ENCODE peak calls at places on chromosomes 4 and X, in five cellular contexts. K is uterus, Y is psoas muscle, A is fibroblast of lung, J is endodermal cell. I is an unnamed sample. For H3K36me3, the result is how much of the 10 kb centered on the place peaks cover.

GRCh38 chr4:123667496-123667895 is 270.9 kb downstream of the SPRY1 start:
- DNase-seq in K (no peak), Y (no peak), A (peak), J (no peak), I (no peak)

GRCh38 chr4:181688416-181688815 is 554.8 kb upstream of the TENM3 start:
- DNase-seq in K (no peak), Y (no peak), A (peak), J (no peak), I (no peak)

GRCh38 chrX:79259073-79259689 is 108.0 kb downstream of the ITM2A start:
- DNase-seq in K (no peak), Y (no peak), A (no peak), J (no peak), I (no peak)

GRCh38 chr4:47913858-47914218 is 545 bp downstream of the NFXL1 start:
- DNase-seq in K (peak), Y (peak), A (peak), J (peak), I (peak)

GRCh38 chrX:131633285-131633917 is 89.5 kb downstream of the OR13H1 start:
- DNase-seq in K (peak), Y (no peak), A (peak), J (peak), I (peak)

GRCh38 chr4:188660796-188661195 is 521.6 kb downstream of the TRIML1 start:
- DNase-seq in K (no peak), Y (no peak), A (no peak), J (peak), I (no peak)

GRCh38 chr4:47109379-47109778 is 78.0 kb downstream of the GABRB1 start:
- DNase-seq in K (no peak), Y (no peak), A (no peak), J (no peak), I (no peak)

GRCh38 chrX:132501606-132502005 is 12.8 kb upstream of the MBNL3 start:
- DNase-seq in K (no peak), Y (no peak), A (no peak), J (no peak), I (no peak)

GRCh38 chrX:21883258-21883657 is 27.5 kb downstream of the YY2 start:
- DNase-seq in K (no peak), Y (no peak), A (no peak), J (no peak), I (peak)

GRCh38 chrX:107025538-107025937 is 25.5 kb upstream of the MORC4 start:
- DNase-seq in K (no peak), Y (no peak), A (peak), J (no peak), I (no peak)

GRCh38 chr4:138367942-138368341 is 125.8 kb upstream of the SLC7A11 start:
- DNase-seq in K (no peak), Y (no peak), A (no peak), J (no peak), I (no peak)

GRCh38 chrX:109537324-109537665 is 651 bp downstream of the NXT2 start:
- DNase-seq in K (no peak), Y (no peak), A (peak), J (no peak), I (peak)

GRCh38 chrX:48569958-48570357 is 4.3 kb upstream of the RBM3 start:
- DNase-seq in K (no peak), Y (no peak), A (peak), J (no peak), I (no peak)

GRCh38 chr4:133150643-133151300 is 1.7 kb downstream of the PCDH10 start:
- DNase-seq in K (peak), Y (no peak), A (peak), J (peak), I (no peak)

GRCh38 chrX:1554469-1555210 is 17.7 kb upstream of the P2RY8 start:
- DNase-seq in K (no peak), Y (no peak), A (no peak), J (no peak), I (peak)

GRCh38 chr4:137804906-137805511 is 272.7 kb upstream of the PCDH18 start:
- DNase-seq in K (no peak), Y (no peak), A (no peak), J (no peak), I (no peak)

GRCh38 chr4:7070729-7071511 is 3.1 kb upstream of the GRPEL1 start:
- DNase-seq in K (peak), Y (peak), A (peak), J (peak), I (peak)

GRCh38 chrX:8823698-8824097 is 22.5 kb upstream of the FAM9A start:
- DNase-seq in K (no peak), Y (no peak), A (no peak), J (no peak), I (no peak)

GRCh38 chr4:115851918-115852766 is 738.7 kb upstream of the NDST4 start:
- DNase-seq in K (no peak), Y (no peak), A (peak), J (peak), I (no peak)

GRCh38 chrX:114344756-114345155 is 239.1 kb upstream of the HTR2C start:
- DNase-seq in K (no peak), Y (no peak), A (peak), J (no peak), I (no peak)

DNA sequence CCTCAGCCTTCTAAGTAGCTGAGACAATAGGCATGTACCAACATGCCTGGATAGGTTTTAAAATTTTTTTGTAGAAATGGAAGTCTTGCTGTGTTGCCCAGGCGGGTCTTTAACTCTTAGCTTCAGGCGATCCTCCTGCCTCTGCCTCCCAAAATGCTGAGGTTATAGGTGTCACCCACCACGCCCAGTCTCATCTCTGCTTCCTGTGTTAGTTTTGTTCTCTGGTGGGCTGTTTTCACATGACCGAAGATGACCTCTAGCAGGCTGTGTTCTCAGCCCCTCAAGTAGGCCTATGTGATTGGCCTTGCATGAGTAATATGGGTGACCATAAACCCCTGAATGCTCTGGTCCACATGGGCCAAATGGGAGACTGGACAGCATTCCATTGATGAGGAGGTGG is 56.8 kb upstream of the MSANTD1 start:
- DNase-seq in K (no peak), Y (no peak), A (no peak), J (peak), I (no peak)
- H3K36me3 ChIP-seq in K (under half), Y (under half), A (under half), J (half or more), I (half or more)

DNA sequence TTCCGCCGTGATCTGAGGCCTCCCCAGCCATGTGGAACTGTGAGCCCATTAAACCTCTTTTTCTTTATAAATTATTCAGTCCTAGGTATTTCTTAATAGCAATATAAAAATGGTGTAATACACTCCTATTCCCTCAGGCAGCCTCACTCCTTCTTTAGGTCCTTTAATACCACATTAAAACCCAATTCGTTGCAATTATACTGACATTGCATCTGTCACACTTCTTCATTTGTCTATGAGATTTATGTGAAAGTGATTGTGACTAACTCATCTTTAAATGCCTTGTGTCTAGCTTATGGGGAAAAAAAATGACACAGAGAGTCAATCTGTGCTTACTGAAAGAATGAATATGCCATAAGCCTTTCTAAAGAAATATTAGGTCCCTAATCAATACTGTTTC is 1035.2 kb upstream of the SLIT2 start:
- DNase-seq in K (no peak), Y (no peak), A (no peak), J (no peak), I (no peak)
- H3K36me3 ChIP-seq in K (under half), Y (under half), A (under half), J (under half), I (under half)

GRCh38 chr4:896630-897029 is 35.5 kb downstream of the GAK start:
- DNase-seq in K (no peak), Y (no peak), A (no peak), J (no peak), I (peak)
- H3K36me3 ChIP-seq in K (under half), Y (under half), A (under half), J (under half), I (under half)

GRCh38 chrX:47204970-47205369 is 11.3 kb downstream of the UBA1 start:
- DNase-seq in K (no peak), Y (no peak), A (no peak), J (no peak), I (no peak)
- H3K36me3 ChIP-seq in K (under half), Y (under half), A (under half), J (half or more), I (half or more)

DNA sequence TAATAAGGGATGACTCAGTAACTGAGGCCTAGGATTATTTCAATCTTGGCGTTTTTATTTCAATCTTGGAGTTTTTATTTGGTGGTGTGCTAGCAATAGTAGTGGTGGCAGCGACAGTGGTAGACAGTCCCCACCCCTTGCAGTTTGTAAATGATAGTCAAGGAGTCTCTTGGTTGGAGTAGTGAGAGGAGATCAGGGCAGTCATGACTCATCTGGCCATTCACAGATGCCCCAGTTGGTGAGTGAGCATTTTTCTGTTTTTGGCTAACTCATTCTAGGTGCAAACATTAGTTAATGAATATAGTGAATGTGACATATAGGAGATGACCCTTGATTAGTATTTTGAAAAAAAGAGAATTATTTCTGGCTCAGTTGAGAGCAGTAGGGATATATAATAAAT is 93.5 kb upstream of the ADAD1 start:
- DNase-seq in K (no peak), Y (no peak), A (peak), J (no peak), I (no peak)
- H3K36me3 ChIP-seq in K (under half), Y (under half), A (under half), J (under half), I (under half)

DNA sequence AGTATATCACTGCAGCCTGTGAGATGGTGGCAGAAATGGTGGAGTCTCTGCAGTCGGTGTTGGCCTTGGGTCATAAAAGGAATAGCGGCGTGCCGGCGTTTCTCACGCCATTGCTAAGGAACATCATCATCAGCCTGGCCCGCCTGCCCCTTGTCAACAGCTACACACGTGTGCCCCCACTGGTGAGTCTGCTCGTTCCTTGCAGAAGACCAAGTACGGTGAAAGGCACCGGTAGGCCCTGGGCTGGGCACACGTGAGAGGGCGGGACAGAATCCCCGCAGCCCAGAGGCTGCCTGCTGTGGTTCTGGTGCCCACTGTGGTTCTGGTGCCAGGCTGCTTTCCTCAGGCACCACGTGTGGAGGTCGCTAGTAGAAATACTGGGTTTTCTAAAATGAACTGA is 31.2 kb upstream of the MSANTD1 start:
- DNase-seq in K (no peak), Y (no peak), A (no peak), J (no peak), I (peak)
- H3K36me3 ChIP-seq in K (under half), Y (under half), A (under half), J (half or more), I (half or more)

DNA sequence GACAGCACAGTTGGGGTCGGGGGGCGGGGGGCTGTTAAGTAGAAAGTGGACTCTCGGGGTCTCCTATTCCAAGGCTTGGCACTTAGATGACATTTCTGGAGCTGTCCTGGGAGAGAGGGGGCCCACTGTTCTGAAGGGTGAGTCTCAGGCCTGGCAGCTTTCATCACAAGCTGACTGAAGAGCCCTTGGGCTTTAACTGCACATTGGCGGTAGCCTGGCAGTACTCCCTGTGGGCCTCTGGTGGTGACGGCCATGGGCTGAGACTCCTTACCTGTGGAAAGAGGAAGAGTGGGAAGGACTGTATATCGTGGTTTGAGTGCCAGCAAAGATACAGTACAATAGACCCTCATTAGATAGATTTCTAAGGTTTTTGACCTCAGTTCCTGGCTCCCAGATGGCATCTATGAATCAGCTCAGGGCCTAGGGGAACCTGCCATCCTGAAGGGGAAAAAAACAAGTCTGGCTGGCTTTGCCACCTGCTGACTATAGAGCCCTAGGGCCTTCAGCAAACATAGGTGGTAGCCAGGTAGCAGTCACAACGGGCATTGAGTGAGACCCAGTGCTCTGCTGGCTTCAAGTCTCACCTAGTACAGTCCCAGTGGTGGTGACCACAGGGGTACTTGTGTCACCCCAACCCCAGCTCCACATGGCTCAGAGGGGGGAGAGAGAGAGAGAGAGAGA is 87.9 kb downstream of the ANKRD17 start:
- DNase-seq in K (no peak), Y (no peak), A (no peak), J (no peak), I (no peak)
- H3K36me3 ChIP-seq in K (under half), Y (under half), A (under half), J (half or more), I (half or more)

I was measured in left lung.